ENCODE peak calls at places on chromosomes 11 and 22, in eight cellular contexts. L is SK-N-SH; F is CD8-positive, alpha-beta T cell; G is heart left ventricle; W is heart right ventricle; U is right atrium auricular region; H is small intestine; X is psoas muscle. I is an unnamed sample. For H3K9me3, the result is how much of the 10 kb centered on the place peaks cover.

GRCh38 chr11:2981130-2981529 is 11.0 kb downstream of the NAP1L4 start:
- DNase-seq in G (no peak), L (no peak), W (no peak), H (no peak), X (no peak), F (no peak), U (no peak), I (no peak)

GRCh38 chr11:93464938-93465337 is 78.3 kb downstream of the SMCO4 start:
- DNase-seq in X (no peak), W (no peak), G (no peak), H (no peak), F (no peak), U (no peak), L (no peak), I (no peak)

GRCh38 chr11:5040876-5041275 is 5.5 kb upstream of the OR52J3 start:
- DNase-seq in W (no peak), X (no peak), H (no peak), L (no peak), F (no peak), U (no peak), G (no peak), I (no peak)

GRCh38 chr11:68354181-68354872 is 41.9 kb downstream of the LRP5 start:
- DNase-seq in U (peak), W (peak), H (peak), F (no peak), X (peak), G (peak), L (no peak), I (no peak)

GRCh38 chr11:34909955-34910354 is 6.2 kb downstream of the APIP start:
- DNase-seq in X (no peak), L (no peak), W (no peak), F (no peak), G (no peak), H (peak), U (no peak), I (no peak)

GRCh38 chr11:2194877-2195755 is 23.5 kb upstream of the TH start:
- DNase-seq in X (no peak), H (no peak), L (peak), U (no peak), F (peak), G (no peak), W (no peak), I (peak)

GRCh38 chr11:126212089-126212660 is 593 bp downstream of the FAM118B start:
- DNase-seq in X (no peak), L (no peak), F (no peak), H (no peak), G (no peak), W (no peak), U (no peak), I (no peak)

GRCh38 chr11:76552987-76553386 is 108.2 kb downstream of the EMSY start:
- DNase-seq in F (no peak), U (no peak), H (no peak), G (no peak), W (no peak), L (no peak), X (no peak), I (no peak)

GRCh38 chr11:105357764-105358163 is 218.2 kb upstream of the CARD18 start:
- DNase-seq in F (no peak), H (peak), L (no peak), U (no peak), G (no peak), X (no peak), W (no peak), I (no peak)

GRCh38 chr22:45225732-45226560 is 14.7 kb downstream of the KIAA0930 start:
- DNase-seq in W (no peak), L (no peak), H (no peak), G (no peak), X (peak), U (peak), F (no peak), I (no peak)

GRCh38 chr11:45877845-45878244 is 7.6 kb upstream of the MAPK8IP1 start:
- DNase-seq in F (no peak), G (no peak), W (no peak), H (no peak), L (no peak), U (no peak), X (no peak), I (no peak)

GRCh38 chr22:37951305-37951704 is 2.1 kb downstream of the C22orf23 start:
- DNase-seq in L (no peak), X (no peak), W (no peak), F (no peak), H (no peak), G (no peak), U (no peak), I (no peak)

GRCh38 chr11:12216542-12217422 is 106.4 kb downstream of the MICAL2 start:
- DNase-seq in F (no peak), L (peak), W (no peak), X (no peak), H (no peak), G (peak), U (no peak), I (no peak)

GRCh38 chr11:64444838-64445441 is 86.0 kb downstream of the RPS6KA4 start:
- DNase-seq in H (peak), G (no peak), U (no peak), L (peak), W (no peak), F (no peak), X (no peak), I (no peak)

GRCh38 chr11:9825315-9825714 is 161.4 kb downstream of the SWAP70 start:
- DNase-seq in F (no peak), G (no peak), U (no peak), L (no peak), W (no peak), X (no peak), H (no peak), I (no peak)

GRCh38 chr11:44611687-44612437 is 46.4 kb downstream of the CD82 start:
- DNase-seq in F (peak), X (no peak), W (peak), H (no peak), L (no peak), U (no peak), G (no peak), I (peak)

GRCh38 chr22:45099961-45100360 is 63.8 kb upstream of the NUP50 start:
- DNase-seq in G (no peak), X (no peak), U (no peak), W (no peak), F (no peak), L (no peak), H (no peak), I (no peak)

GRCh38 chr11:118437736-118438125 is 1.4 kb downstream of the KMT2A start:
- DNase-seq in W (peak), H (peak), L (peak), X (no peak), F (no peak), G (peak), U (no peak), I (peak)

GRCh38 chr11:23540101-23540561 is 679.9 kb upstream of the CCDC179 start:
- DNase-seq in X (no peak), F (no peak), W (no peak), G (no peak), U (no peak), H (peak), L (peak), I (no peak)

GRCh38 chr11:108897916-108898315 is 233.0 kb downstream of the DDX10 start:
- DNase-seq in X (no peak), U (no peak), G (no peak), L (no peak), W (no peak), H (no peak), F (no peak), I (no peak)

GRCh38 chr11:35381720-35382322 is 37.5 kb downstream of the SLC1A2 start:
- DNase-seq in F (no peak), L (no peak), W (no peak), H (no peak), X (no peak), G (no peak), U (no peak), I (no peak)

GRCh38 chr11:107769189-107769588 is 57.3 kb upstream of the SLN start:
- DNase-seq in L (no peak), G (no peak), W (no peak), U (no peak), H (no peak), F (no peak), X (no peak), I (no peak)

GRCh38 chr22:20414450-20414849 is 20.5 kb downstream of the ZNF74 start:
- DNase-seq in F (no peak), L (no peak), H (no peak), G (no peak), X (no peak), U (no peak), W (no peak), I (no peak)

GRCh38 chr11:1839924-1840779 is 1.4 kb downstream of the TNNI2 start:
- DNase-seq in U (no peak), W (peak), L (no peak), H (peak), G (peak), F (no peak), X (peak), I (no peak)

GRCh38 chr11:129390303-129390816 is 14.7 kb downstream of the BARX2 start:
- DNase-seq in H (no peak), W (no peak), G (no peak), U (no peak), L (no peak), X (no peak), F (no peak), I (no peak)

GRCh38 chr11:86800076-86800955 is at the start of gene PRSS23:
- DNase-seq in F (no peak), H (peak), G (peak), U (no peak), W (peak), L (peak), X (peak), I (no peak)

GRCh38 chr11:19226378-19227195 is 14.2 kb downstream of the E2F8 start:
- DNase-seq in F (no peak), G (no peak), W (no peak), L (no peak), H (no peak), U (no peak), X (no peak), I (no peak)

GRCh38 chr22:28547132-28547842 is 132.4 kb downstream of the TTC28 start:
- DNase-seq in F (no peak), G (no peak), H (no peak), L (no peak), W (no peak), X (no peak), U (no peak), I (no peak)

GRCh38 chr11:44760917-44761545 is 34.3 kb downstream of the TSPAN18 start:
- DNase-seq in L (peak), X (no peak), W (peak), U (peak), G (peak), H (peak), F (no peak), I (no peak)

GRCh38 chr11:116732740-116733385 is 39.9 kb downstream of the BUD13 start:
- DNase-seq in W (peak), U (no peak), F (peak), G (peak), H (peak), X (peak), L (peak), I (peak)

GRCh38 chr11:107691003-107691402 is 20.9 kb downstream of the SLN start:
- DNase-seq in L (no peak), U (no peak), G (no peak), F (no peak), W (no peak), X (no peak), H (no peak), I (no peak)

GRCh38 chr22:40469181-40469580 is 98.8 kb downstream of the SGSM3 start:
- DNase-seq in H (no peak), U (no peak), W (no peak), X (no peak), L (no peak), F (no peak), G (no peak), I (no peak)

GRCh38 chr11:119863811-119864601 is 135.0 kb upstream of the NECTIN1 start:
- DNase-seq in X (no peak), W (no peak), U (no peak), L (peak), H (peak), G (no peak), F (no peak), I (no peak)

GRCh38 chr22:25746012-25746373 is 4.0 kb downstream of the MYO18B start:
- DNase-seq in W (no peak), L (peak), G (no peak), H (peak), F (no peak), X (no peak), U (no peak), I (no peak)

GRCh38 chr11:37322333-37323194 is 724.5 kb upstream of the RAG2 start:
- DNase-seq in H (peak), F (no peak), X (no peak), L (no peak), G (no peak), W (no peak), U (no peak), I (no peak)

GRCh38 chr11:124285610-124286344 is 28.0 kb downstream of the OR8D1 start:
- DNase-seq in L (no peak), G (no peak), W (no peak), U (no peak), X (no peak), F (no peak), H (no peak), I (no peak)

GRCh38 chr11:126145954-126146353 is 65.5 kb downstream of the RPUSD4 start:
- DNase-seq in L (no peak), G (no peak), W (no peak), U (no peak), X (no peak), H (no peak), F (no peak), I (no peak)

GRCh38 chr11:90855531-90855930 is 632.7 kb upstream of the CHORDC1 start:
- DNase-seq in W (no peak), G (no peak), F (no peak), U (no peak), X (no peak), L (no peak), H (no peak), I (no peak)

GRCh38 chr22:32052259-32052658 is 9.2 kb downstream of the SLC5A1 start:
- DNase-seq in U (no peak), L (no peak), G (no peak), W (no peak), X (no peak), H (peak), F (no peak), I (no peak)

DNA sequence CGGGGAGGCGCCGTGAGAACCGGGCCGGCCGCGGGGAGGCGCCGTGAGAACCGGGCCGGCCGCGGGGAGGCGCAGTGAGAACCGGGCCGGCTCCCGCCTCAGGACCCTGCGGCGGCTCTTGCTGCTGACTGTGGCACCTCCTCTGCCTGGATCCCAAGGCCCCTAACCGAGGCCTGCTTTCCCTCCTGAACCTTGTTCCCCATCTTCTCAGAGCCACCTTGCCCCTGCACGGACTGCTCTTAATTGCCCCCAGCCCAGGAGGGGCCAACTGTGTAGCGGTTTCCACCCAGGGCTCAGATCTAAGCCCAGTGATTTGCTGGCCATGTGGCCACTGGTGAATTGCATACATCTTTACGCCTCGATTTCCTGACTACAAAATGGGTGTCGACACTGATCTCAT is 112.2 kb upstream of the B3GAT1 start:
- DNase-seq in L (no peak), W (no peak), F (no peak), G (no peak), X (peak), H (no peak), U (no peak), I (no peak)
- H3K9me3 ChIP-seq in L (under half), W (under half), F (under half), G (under half), X (under half), H (under half), U (under half), I (under half)

GRCh38 chr11:17396598-17397310 is 8.3 kb upstream of the KCNJ11 start:
- DNase-seq in L (peak), H (no peak), G (no peak), U (no peak), W (no peak), F (no peak), X (no peak), I (no peak)

GRCh38 chr11:17395554-17395961 is 7.1 kb upstream of the KCNJ11 start:
- DNase-seq in H (no peak), L (peak), W (no peak), X (no peak), U (no peak), F (no peak), G (no peak), I (no peak)

GRCh38 chr11:17399236-17399635 is 10.8 kb upstream of the KCNJ11 start:
- DNase-seq in X (no peak), H (no peak), L (no peak), W (no peak), G (no peak), F (no peak), U (no peak), I (no peak)

GRCh38 chr11:17395978-17396377 is 7.5 kb upstream of the KCNJ11 start:
- DNase-seq in H (no peak), L (peak), X (no peak), F (no peak), G (no peak), W (no peak), U (no peak), I (no peak)

DNA sequence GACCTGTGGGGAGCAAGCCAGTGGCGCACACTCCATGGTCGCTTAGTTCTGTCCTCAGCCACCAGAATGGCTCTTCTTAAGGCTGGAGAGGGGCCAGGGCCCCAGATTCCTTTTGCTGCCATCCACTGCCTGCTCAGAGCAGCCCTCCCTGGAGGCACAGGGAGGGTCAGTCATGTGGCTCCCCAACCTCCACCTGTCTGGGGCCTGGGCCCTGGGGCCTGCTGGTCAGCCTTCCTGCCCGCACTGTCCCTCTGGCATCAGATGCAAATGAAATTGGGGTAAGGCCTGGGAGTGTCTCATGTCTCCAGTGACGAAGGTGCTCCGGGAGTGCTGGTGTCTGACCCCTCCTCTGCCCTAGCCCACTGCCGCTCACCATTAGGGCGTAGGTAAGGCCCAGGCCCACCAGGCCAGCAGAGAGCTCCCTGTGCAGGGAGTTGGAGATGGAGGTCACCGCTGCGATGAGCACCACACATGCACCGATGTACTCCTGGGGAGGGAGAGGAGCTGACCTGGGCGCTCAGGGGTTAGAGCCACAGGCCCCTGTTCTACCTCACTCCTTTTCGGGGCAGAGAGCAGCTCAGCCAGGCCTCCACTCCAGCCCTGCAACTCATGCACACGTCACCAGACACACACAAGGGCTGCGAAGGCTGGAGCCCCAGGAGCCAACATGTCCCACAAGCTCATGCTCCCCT is 9.0 kb upstream of the KCNJ11 start:
- DNase-seq in L (peak), G (no peak), H (no peak), U (no peak), F (no peak), W (no peak), X (no peak), I (no peak)
- H3K9me3 ChIP-seq in L (under half), G (under half), H (under half), U (under half), F (under half), W (under half), X (under half), I (under half)

GRCh38 chr11:80227915-80228314 is 787.1 kb upstream of the TENM4 start:
- DNase-seq in F (no peak), U (no peak), L (no peak), H (no peak), W (no peak), G (no peak), X (no peak), I (no peak)
- H3K9me3 ChIP-seq in F (under half), U (under half), L (under half), H (under half), W (under half), G (under half), X (under half), I (under half)

GRCh38 chr22:48358886-48359612 is 1468.6 kb downstream of the BRD1 start:
- DNase-seq in X (peak), U (no peak), G (no peak), H (no peak), L (no peak), W (no peak), F (no peak), I (no peak)

GRCh38 chr22:48359613-48359965 is 1468.1 kb downstream of the BRD1 start:
- DNase-seq in W (no peak), X (peak), F (no peak), G (no peak), U (no peak), L (no peak), H (no peak), I (no peak)

GRCh38 chr22:48356731-48357130 is 1470.9 kb downstream of the BRD1 start:
- DNase-seq in X (peak), F (no peak), L (no peak), G (no peak), U (no peak), H (no peak), W (no peak), I (no peak)

GRCh38 chr22:48357196-48357595 is 1470.5 kb downstream of the BRD1 start:
- DNase-seq in U (no peak), F (no peak), G (no peak), H (no peak), X (peak), W (no peak), L (no peak), I (no peak)

GRCh38 chr22:48357961-48358360 is 1469.7 kb downstream of the BRD1 start:
- DNase-seq in F (no peak), G (no peak), H (no peak), U (no peak), X (peak), W (no peak), L (no peak), I (no peak)
- H3K9me3 ChIP-seq in F (under half), G (under half), H (under half), U (under half), X (under half), W (under half), L (under half), I (under half)

DNA sequence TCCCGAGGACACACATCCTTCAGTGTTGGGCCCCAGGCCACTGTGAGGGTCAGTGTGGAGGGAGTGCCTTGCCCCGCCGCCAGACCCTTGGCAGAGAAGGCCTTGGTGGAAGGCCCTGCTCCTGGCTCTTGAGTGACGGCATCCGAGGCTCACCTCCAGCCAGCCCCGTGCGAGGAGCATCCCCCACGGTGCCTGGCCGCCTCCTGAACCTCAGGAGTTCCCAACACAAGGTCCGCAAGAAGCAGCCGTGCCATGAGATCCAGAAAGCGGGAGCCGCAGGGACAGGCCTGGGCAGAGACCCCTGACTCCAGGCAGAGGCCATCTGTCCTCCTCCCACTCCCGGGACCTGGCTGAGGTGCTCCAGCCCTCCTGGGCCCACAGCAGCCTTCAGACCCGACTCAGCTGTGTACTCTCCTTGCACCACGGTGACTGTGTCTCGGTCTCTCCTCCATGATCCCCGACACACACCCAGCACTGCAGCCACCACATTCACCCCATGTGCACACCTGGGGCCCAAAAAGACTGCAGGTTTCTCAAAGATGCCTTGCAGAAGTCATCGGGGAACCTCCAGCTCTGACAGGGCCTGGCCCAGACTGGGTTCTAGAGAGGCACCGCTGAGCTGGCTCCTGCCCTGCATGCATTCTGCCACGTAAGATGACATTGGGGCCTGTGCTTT is 870.2 kb downstream of the BRD1 start:
- DNase-seq in X (no peak), L (no peak), F (no peak), G (no peak), W (no peak), U (peak), H (no peak), I (no peak)
- H3K9me3 ChIP-seq in X (under half), L (under half), F (under half), G (under half), W (under half), U (under half), H (under half), I (under half)